ENCODE peak calls at places on chromosomes 2 and 18, in ten cellular contexts. One of them, this sample, is unnamed.

GRCh38 chr2:147331790-147332419 is 512.9 kb upstream of the ACVR2A start:
- DNase-seq in mammary epithelial cell: peak; percentile 42
- DNase-seq in aorta: no peak
- DNase-seq in tibial artery: no peak
- DNase-seq in body of pancreas: peak; percentile 54
- DNase-seq in right cardiac atrium: no peak
- DNase-seq in pancreas: no peak
- DNase-seq in Karpas-422: peak; percentile 77
- DNase-seq in CD8-positive, alpha-beta T cell: no peak
- DNase-seq in left lung: no peak
- DNase-seq in this sample: no peak

GRCh38 chr2:69305712-69306611 is 81.1 kb downstream of the GFPT1 start:
- DNase-seq in aorta: peak; percentile 77
- DNase-seq in right cardiac atrium: peak; percentile 78
- DNase-seq in Karpas-422: no peak
- DNase-seq in CD8-positive, alpha-beta T cell: no peak
- DNase-seq in tibial artery: peak; percentile 64
- DNase-seq in body of pancreas: no peak
- DNase-seq in left lung: no peak
- DNase-seq in mammary epithelial cell: no peak
- DNase-seq in pancreas: peak; percentile 60
- DNase-seq in this sample: no peak

GRCh38 chr18:79732721-79733025 is 53.1 kb downstream of the CTDP1 start:
- DNase-seq in left lung: no peak
- DNase-seq in mammary epithelial cell: no peak
- DNase-seq in body of pancreas: no peak
- DNase-seq in pancreas: peak; percentile 1
- DNase-seq in Karpas-422: no peak
- DNase-seq in CD8-positive, alpha-beta T cell: no peak
- DNase-seq in right cardiac atrium: no peak
- DNase-seq in aorta: no peak
- DNase-seq in tibial artery: no peak
- DNase-seq in this sample: no peak

GRCh38 chr2:34188464-34188863 is 589.4 kb upstream of the FAM98A start:
- DNase-seq in left lung: no peak
- DNase-seq in right cardiac atrium: no peak
- DNase-seq in Karpas-422: no peak
- DNase-seq in tibial artery: no peak
- DNase-seq in CD8-positive, alpha-beta T cell: no peak
- DNase-seq in body of pancreas: no peak
- DNase-seq in mammary epithelial cell: no peak
- DNase-seq in pancreas: no peak
- DNase-seq in aorta: no peak
- DNase-seq in this sample: no peak

GRCh38 chr2:62266433-62267038 is 70.6 kb downstream of the B3GNT2 start:
- DNase-seq in right cardiac atrium: no peak
- DNase-seq in aorta: no peak
- DNase-seq in tibial artery: no peak
- DNase-seq in mammary epithelial cell: peak; percentile 11
- DNase-seq in body of pancreas: no peak
- DNase-seq in Karpas-422: no peak
- DNase-seq in pancreas: no peak
- DNase-seq in CD8-positive, alpha-beta T cell: no peak
- DNase-seq in left lung: no peak
- DNase-seq in this sample: no peak

GRCh38 chr2:112674229-112674628 is 28.5 kb downstream of the SLC20A1 start:
- DNase-seq in aorta: peak; percentile 89
- DNase-seq in CD8-positive, alpha-beta T cell: no peak
- DNase-seq in pancreas: no peak
- DNase-seq in Karpas-422: no peak
- DNase-seq in right cardiac atrium: peak; percentile 93
- DNase-seq in body of pancreas: peak; percentile 26
- DNase-seq in mammary epithelial cell: no peak
- DNase-seq in left lung: peak; percentile 84
- DNase-seq in tibial artery: peak; percentile 82
- DNase-seq in this sample: peak; percentile 87

GRCh38 chr2:28400921-28401320 is 8.3 kb downstream of the FOSL2 start:
- DNase-seq in tibial artery: no peak
- DNase-seq in body of pancreas: no peak
- DNase-seq in right cardiac atrium: no peak
- DNase-seq in Karpas-422: no peak
- DNase-seq in pancreas: no peak
- DNase-seq in mammary epithelial cell: no peak
- DNase-seq in left lung: peak; percentile 27
- DNase-seq in aorta: no peak
- DNase-seq in CD8-positive, alpha-beta T cell: no peak
- DNase-seq in this sample: no peak

GRCh38 chr2:96596596-96596995 is 41.5 kb downstream of the KANSL3 start:
- DNase-seq in right cardiac atrium: no peak
- DNase-seq in mammary epithelial cell: no peak
- DNase-seq in left lung: no peak
- DNase-seq in aorta: no peak
- DNase-seq in pancreas: no peak
- DNase-seq in tibial artery: no peak
- DNase-seq in CD8-positive, alpha-beta T cell: no peak
- DNase-seq in body of pancreas: peak; percentile 28
- DNase-seq in Karpas-422: no peak
- DNase-seq in this sample: no peak

GRCh38 chr2:176189666-176190641 is 1.5 kb downstream of the HOXD1 start:
- DNase-seq in left lung: no peak
- DNase-seq in CD8-positive, alpha-beta T cell: no peak
- DNase-seq in mammary epithelial cell: no peak
- DNase-seq in Karpas-422: no peak
- DNase-seq in pancreas: peak; percentile 52
- DNase-seq in aorta: no peak
- DNase-seq in tibial artery: no peak
- DNase-seq in body of pancreas: no peak
- DNase-seq in right cardiac atrium: no peak
- DNase-seq in this sample: no peak

GRCh38 chr2:223003191-223003590 is 48.8 kb upstream of the KCNE4 start:
- DNase-seq in left lung: no peak
- DNase-seq in CD8-positive, alpha-beta T cell: no peak
- DNase-seq in body of pancreas: no peak
- DNase-seq in Karpas-422: no peak
- DNase-seq in mammary epithelial cell: no peak
- DNase-seq in aorta: no peak
- DNase-seq in pancreas: no peak
- DNase-seq in right cardiac atrium: no peak
- DNase-seq in tibial artery: no peak
- DNase-seq in this sample: no peak

GRCh38 chr2:237488901-237489860 is 2.1 kb downstream of the MLPH start:
- DNase-seq in body of pancreas: peak; percentile 72
- DNase-seq in tibial artery: no peak
- DNase-seq in pancreas: no peak
- DNase-seq in mammary epithelial cell: peak; percentile 84
- DNase-seq in aorta: no peak
- DNase-seq in CD8-positive, alpha-beta T cell: no peak
- DNase-seq in right cardiac atrium: no peak
- DNase-seq in left lung: no peak
- DNase-seq in Karpas-422: no peak
- DNase-seq in this sample: no peak

GRCh38 chr18:57811477-57812125 is 8.5 kb upstream of the ATP8B1 start:
- DNase-seq in Karpas-422: no peak
- DNase-seq in right cardiac atrium: no peak
- DNase-seq in left lung: no peak
- DNase-seq in pancreas: no peak
- DNase-seq in body of pancreas: no peak
- DNase-seq in tibial artery: no peak
- DNase-seq in mammary epithelial cell: no peak
- DNase-seq in aorta: no peak
- DNase-seq in CD8-positive, alpha-beta T cell: no peak
- DNase-seq in this sample: no peak

GRCh38 chr2:233267516-233268245 is 16.2 kb downstream of the ATG16L1 start:
- DNase-seq in body of pancreas: no peak
- DNase-seq in Karpas-422: no peak
- DNase-seq in mammary epithelial cell: no peak
- DNase-seq in right cardiac atrium: no peak
- DNase-seq in CD8-positive, alpha-beta T cell: peak; percentile 68
- DNase-seq in aorta: no peak
- DNase-seq in tibial artery: no peak
- DNase-seq in left lung: no peak
- DNase-seq in pancreas: no peak
- DNase-seq in this sample: no peak

GRCh38 chr2:56484906-56485305 is 301.1 kb downstream of the CCDC85A start:
- DNase-seq in body of pancreas: no peak
- DNase-seq in CD8-positive, alpha-beta T cell: no peak
- DNase-seq in mammary epithelial cell: no peak
- DNase-seq in tibial artery: no peak
- DNase-seq in Karpas-422: no peak
- DNase-seq in aorta: no peak
- DNase-seq in right cardiac atrium: no peak
- DNase-seq in left lung: no peak
- DNase-seq in pancreas: no peak
- DNase-seq in this sample: no peak

GRCh38 chr2:229297284-229297683 is 26.2 kb upstream of the PID1 start:
- DNase-seq in mammary epithelial cell: peak; percentile 45
- DNase-seq in right cardiac atrium: no peak
- DNase-seq in Karpas-422: no peak
- DNase-seq in tibial artery: no peak
- DNase-seq in aorta: no peak
- DNase-seq in pancreas: no peak
- DNase-seq in CD8-positive, alpha-beta T cell: no peak
- DNase-seq in left lung: no peak
- DNase-seq in body of pancreas: no peak
- DNase-seq in this sample: no peak

GRCh38 chr2:8432712-8433336 is 249.0 kb upstream of the ID2 start:
- DNase-seq in CD8-positive, alpha-beta T cell: no peak
- DNase-seq in aorta: no peak
- DNase-seq in body of pancreas: no peak
- DNase-seq in mammary epithelial cell: no peak
- DNase-seq in tibial artery: no peak
- DNase-seq in Karpas-422: no peak
- DNase-seq in pancreas: no peak
- DNase-seq in left lung: no peak
- DNase-seq in right cardiac atrium: no peak
- DNase-seq in this sample: no peak
- H3K27ac ChIP-seq in CD8-positive, alpha-beta T cell: no peak overlapping the region
- H3K27ac ChIP-seq in aorta: no peak overlapping the region
- H3K27ac ChIP-seq in body of pancreas: no peak overlapping the region
- H3K27ac ChIP-seq in mammary epithelial cell: no peak overlapping the region
- H3K27ac ChIP-seq in tibial artery: no peak overlapping the region
- H3K27ac ChIP-seq in Karpas-422: no peak overlapping the region
- H3K27ac ChIP-seq in pancreas: no peak overlapping the region
- H3K27ac ChIP-seq in left lung: no peak overlapping the region
- H3K27ac ChIP-seq in right cardiac atrium: no peak overlapping the region
- H3K27ac ChIP-seq in this sample: no peak overlapping the region

GRCh38 chr18:24344509-24344908 is 53.1 kb downstream of the OSBPL1A start:
- DNase-seq in body of pancreas: no peak
- DNase-seq in aorta: no peak
- DNase-seq in right cardiac atrium: no peak
- DNase-seq in mammary epithelial cell: no peak
- DNase-seq in Karpas-422: no peak
- DNase-seq in pancreas: no peak
- DNase-seq in tibial artery: no peak
- DNase-seq in CD8-positive, alpha-beta T cell: no peak
- DNase-seq in left lung: no peak
- DNase-seq in this sample: no peak

GRCh38 chr18:24342347-24342746 is 55.3 kb downstream of the OSBPL1A start:
- DNase-seq in aorta: no peak
- DNase-seq in tibial artery: no peak
- DNase-seq in left lung: no peak
- DNase-seq in body of pancreas: no peak
- DNase-seq in pancreas: no peak
- DNase-seq in CD8-positive, alpha-beta T cell: no peak
- DNase-seq in mammary epithelial cell: no peak
- DNase-seq in Karpas-422: no peak
- DNase-seq in right cardiac atrium: no peak
- DNase-seq in this sample: no peak

GRCh38 chr18:24346254-24346653 is 51.4 kb downstream of the OSBPL1A start:
- DNase-seq in right cardiac atrium: no peak
- DNase-seq in CD8-positive, alpha-beta T cell: no peak
- DNase-seq in left lung: no peak
- DNase-seq in pancreas: no peak
- DNase-seq in body of pancreas: no peak
- DNase-seq in Karpas-422: no peak
- DNase-seq in tibial artery: no peak
- DNase-seq in mammary epithelial cell: no peak
- DNase-seq in aorta: no peak
- DNase-seq in this sample: no peak

DNA sequence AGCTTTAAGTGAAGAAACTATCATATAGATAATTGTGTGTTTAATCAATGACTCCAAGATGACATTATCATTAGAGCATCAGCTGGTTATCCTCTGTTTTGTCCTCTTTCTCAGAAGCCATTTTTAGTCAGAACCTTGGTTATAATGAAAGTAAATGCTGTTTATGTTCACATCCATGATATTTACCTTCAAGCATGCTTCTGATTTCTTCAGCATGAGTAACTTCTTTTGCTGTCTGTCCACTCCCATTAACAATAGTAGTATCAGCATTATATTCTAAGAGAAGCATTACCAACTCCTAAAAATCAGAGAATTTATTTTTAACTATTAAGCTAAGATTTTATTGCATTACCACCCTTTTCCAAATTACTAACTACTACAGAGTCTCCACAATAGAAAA is 56.3 kb downstream of the OSBPL1A start:
- DNase-seq in aorta: no peak
- DNase-seq in CD8-positive, alpha-beta T cell: no peak
- DNase-seq in right cardiac atrium: no peak
- DNase-seq in pancreas: no peak
- DNase-seq in mammary epithelial cell: no peak
- DNase-seq in Karpas-422: no peak
- DNase-seq in left lung: no peak
- DNase-seq in tibial artery: no peak
- DNase-seq in body of pancreas: no peak
- DNase-seq in this sample: no peak
- H3K27ac ChIP-seq in aorta: no peak overlapping the region
- H3K27ac ChIP-seq in CD8-positive, alpha-beta T cell: no peak overlapping the region
- H3K27ac ChIP-seq in right cardiac atrium: no peak overlapping the region
- H3K27ac ChIP-seq in pancreas: no peak overlapping the region
- H3K27ac ChIP-seq in mammary epithelial cell: no peak overlapping the region
- H3K27ac ChIP-seq in Karpas-422: no peak overlapping the region
- H3K27ac ChIP-seq in left lung: no peak overlapping the region
- H3K27ac ChIP-seq in tibial artery: no peak overlapping the region
- H3K27ac ChIP-seq in body of pancreas: no peak overlapping the region
- H3K27ac ChIP-seq in this sample: no peak overlapping the region

GRCh38 chr2:241733391-241734207 is 831 bp upstream of the D2HGDH start:
- DNase-seq in tibial artery: no peak
- DNase-seq in body of pancreas: no peak
- DNase-seq in mammary epithelial cell: peak; percentile 80
- DNase-seq in left lung: no peak
- DNase-seq in CD8-positive, alpha-beta T cell: no peak
- DNase-seq in pancreas: peak; percentile 77
- DNase-seq in aorta: no peak
- DNase-seq in right cardiac atrium: no peak
- DNase-seq in Karpas-422: peak; percentile 43
- DNase-seq in this sample: no peak
- H3K27ac ChIP-seq in tibial artery: peak overlapping the region; percentile 84
- H3K27ac ChIP-seq in body of pancreas: no peak overlapping the region
- H3K27ac ChIP-seq in mammary epithelial cell: no peak overlapping the region
- H3K27ac ChIP-seq in left lung: peak overlapping the region; percentile 33
- H3K27ac ChIP-seq in CD8-positive, alpha-beta T cell: peak overlapping the region; percentile 41
- H3K27ac ChIP-seq in pancreas: no peak overlapping the region
- H3K27ac ChIP-seq in aorta: no peak overlapping the region
- H3K27ac ChIP-seq in right cardiac atrium: no peak overlapping the region
- H3K27ac ChIP-seq in Karpas-422: no peak overlapping the region
- H3K27ac ChIP-seq in this sample: peak overlapping the region; percentile 86

DNA sequence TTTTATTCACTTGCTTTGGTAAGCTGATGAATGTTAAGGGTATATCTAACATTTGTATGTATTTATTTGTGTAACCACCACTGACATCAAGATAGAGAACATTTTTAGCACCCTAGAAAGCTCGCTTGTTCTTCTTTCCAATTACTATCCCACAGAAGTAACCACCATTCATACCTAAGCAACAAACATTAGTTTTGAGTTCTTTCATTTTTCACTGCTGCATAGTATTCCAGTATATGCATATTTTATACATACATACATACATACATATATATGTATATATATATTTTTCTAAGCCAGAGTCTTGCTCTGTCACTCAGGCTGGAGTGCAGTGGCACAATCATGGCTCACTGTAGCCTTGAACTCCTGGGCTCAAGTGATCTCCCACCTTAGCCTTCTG is 11.1 kb upstream of the DYM start:
- DNase-seq in left lung: no peak
- DNase-seq in mammary epithelial cell: no peak
- DNase-seq in aorta: no peak
- DNase-seq in body of pancreas: no peak
- DNase-seq in tibial artery: no peak
- DNase-seq in pancreas: no peak
- DNase-seq in CD8-positive, alpha-beta T cell: no peak
- DNase-seq in right cardiac atrium: no peak
- DNase-seq in Karpas-422: no peak
- DNase-seq in this sample: no peak
- H3K27ac ChIP-seq in left lung: no peak overlapping the region
- H3K27ac ChIP-seq in mammary epithelial cell: no peak overlapping the region
- H3K27ac ChIP-seq in aorta: no peak overlapping the region
- H3K27ac ChIP-seq in body of pancreas: no peak overlapping the region
- H3K27ac ChIP-seq in tibial artery: no peak overlapping the region
- H3K27ac ChIP-seq in pancreas: no peak overlapping the region
- H3K27ac ChIP-seq in CD8-positive, alpha-beta T cell: no peak overlapping the region
- H3K27ac ChIP-seq in right cardiac atrium: no peak overlapping the region
- H3K27ac ChIP-seq in Karpas-422: no peak overlapping the region
- H3K27ac ChIP-seq in this sample: no peak overlapping the region

This sample was measured in right atrium auricular region.